ENCODE peak calls at places on chromosomes 2 and 18, in ten cellular contexts. K is tibial nerve; D is cardiac muscle cell; Z is OCI-LY7; S is effector memory CD4-positive, alpha-beta T cell; T is hepatocyte; B is CD8-positive, alpha-beta T cell; J is HCT116; L is tibial artery; N is neural progenitor cell. O is an unnamed sample.

GRCh38 chr2:108932736-108933135 is 56.3 kb downstream of the EDAR start:
- DNase-seq in D (no peak), S (no peak), B (no peak), K (no peak), T (no peak), Z (no peak), L (no peak), N (no peak), J (no peak), O (no peak)

GRCh38 chr2:12177052-12177994 is 430.9 kb downstream of the LPIN1 start:
- DNase-seq in L (no peak), B (no peak), T (peak; percentile 65), S (no peak), N (no peak), K (no peak), J (no peak), D (no peak), Z (peak; percentile 57), O (peak; percentile 67)

GRCh38 chr2:167126165-167126564 is 237.9 kb downstream of the XIRP2 start:
- DNase-seq in D (no peak), K (no peak), B (no peak), Z (no peak), T (no peak), J (no peak), S (no peak), L (no peak), N (no peak), O (no peak)

GRCh38 chr18:54119524-54120019 is 104.9 kb downstream of the MBD2 start:
- DNase-seq in Z (peak; percentile 60), N (peak; percentile 73), S (no peak), B (no peak), K (no peak), J (peak; percentile 55), L (no peak), D (peak; percentile 68), T (peak; percentile 76), O (no peak)

GRCh38 chr2:4192119-4192518 is 488.7 kb downstream of the DCDC2C start:
- DNase-seq in D (no peak), T (no peak), Z (no peak), J (no peak), K (no peak), N (no peak), L (no peak), B (no peak), S (no peak), O (no peak)

GRCh38 chr2:231124833-231125232 is at the start of gene HTR2B:
- DNase-seq in K (no peak), N (peak; percentile 24), T (no peak), S (no peak), B (no peak), L (no peak), D (peak; percentile 35), Z (no peak), J (no peak), O (no peak)

GRCh38 chr2:168426861-168427260 is 29.2 kb upstream of the CERS6 start:
- DNase-seq in D (no peak), T (no peak), N (no peak), Z (no peak), J (no peak), K (no peak), S (no peak), L (no peak), B (no peak), O (no peak)

GRCh38 chr18:75164479-75164878 is 44.5 kb downstream of the PTGR3 start:
- DNase-seq in S (no peak), D (no peak), N (no peak), K (no peak), B (no peak), T (no peak), J (no peak), Z (no peak), L (no peak), O (no peak)

GRCh38 chr2:231707625-231708049 is 688 bp upstream of the PTMA start:
- DNase-seq in B (peak; percentile 60), T (peak; percentile 70), K (peak; percentile 60), Z (no peak), J (peak; percentile 36), S (no peak), D (peak; percentile 50), L (no peak), N (peak; percentile 80), O (peak; percentile 80)

GRCh38 chr2:164756773-164757172 is 84.8 kb downstream of the COBLL1 start:
- DNase-seq in L (no peak), D (no peak), S (no peak), K (no peak), B (no peak), T (no peak), N (no peak), J (no peak), Z (peak; percentile 7), O (no peak)

GRCh38 chr2:176079285-176079830 is 4.4 kb downstream of the EVX2 start:
- DNase-seq in J (no peak), N (peak; percentile 62), K (no peak), D (no peak), S (no peak), Z (no peak), L (no peak), B (no peak), T (no peak), O (no peak)

GRCh38 chr2:181715033-181715630 is 34.8 kb upstream of the NEUROD1 start:
- DNase-seq in K (peak; percentile 47), B (peak; percentile 73), D (peak; percentile 89), T (peak; percentile 91), J (peak; percentile 85), Z (peak; percentile 78), L (no peak), N (peak; percentile 87), S (peak; percentile 10), O (peak; percentile 20)

GRCh38 chr2:28250006-28250405 is 142.7 kb upstream of the FOSL2 start:
- DNase-seq in D (no peak), T (peak; percentile 73), N (no peak), S (no peak), B (no peak), K (no peak), J (peak; percentile 8), L (no peak), Z (no peak), O (no peak)

GRCh38 chr2:128316777-128317185 is 1.9 kb downstream of the HS6ST1 start:
- DNase-seq in J (no peak), L (peak; percentile 59), Z (no peak), T (peak; percentile 9), N (no peak), B (peak; percentile 5), K (no peak), S (no peak), D (no peak), O (no peak)

GRCh38 chr2:144481109-144481508 is 38.8 kb downstream of the ZEB2 start:
- DNase-seq in N (no peak), S (no peak), Z (no peak), T (no peak), D (no peak), K (no peak), L (no peak), J (no peak), B (no peak), O (no peak)

GRCh38 chr2:190319557-190320498 is at the start of gene HIBCH:
- DNase-seq in L (peak; percentile 100), N (peak; percentile 98), S (peak; percentile 77), Z (peak; percentile 92), K (peak; percentile 96), T (peak; percentile 98), B (peak; percentile 83), D (peak; percentile 98), J (peak; percentile 99), O (peak; percentile 99)

GRCh38 chr18:49617846-49618245 is 56.0 kb downstream of the LIPG start:
- DNase-seq in B (no peak), L (no peak), Z (no peak), N (no peak), K (no peak), D (no peak), J (no peak), S (no peak), T (no peak), O (no peak)

GRCh38 chr2:230007931-230008707 is 60.6 kb downstream of the SLC16A14 start:
- DNase-seq in B (peak; percentile 84), L (peak; percentile 74), Z (peak; percentile 62), N (peak; percentile 70), S (peak; percentile 30), D (peak; percentile 83), T (peak; percentile 78), J (peak; percentile 46), K (peak; percentile 63), O (peak; percentile 58)

GRCh38 chr2:123993728-123994323 is 31.3 kb upstream of the CNTNAP5 start:
- DNase-seq in L (no peak), N (peak; percentile 73), B (no peak), S (no peak), D (peak; percentile 58), Z (peak; percentile 29), K (no peak), T (peak; percentile 58), J (no peak), O (no peak)

GRCh38 chr2:41621578-41621977 is 426.2 kb upstream of the PKDCC start:
- DNase-seq in J (no peak), B (no peak), T (no peak), L (no peak), N (no peak), D (no peak), Z (no peak), S (no peak), K (no peak), O (no peak)
- H3K4me1 ChIP-seq in J (no peaks in the 10 kb centered on the region), B (no peaks in the 10 kb centered on the region), T (no peaks in the 10 kb centered on the region), L (peaks cover 44% of the 10 kb centered on the region), N (no peaks in the 10 kb centered on the region), D (no peaks in the 10 kb centered on the region), Z (no peaks in the 10 kb centered on the region), S (no peaks in the 10 kb centered on the region), K (no peaks in the 10 kb centered on the region), O (no peaks in the 10 kb centered on the region)

GRCh38 chr18:45334188-45334587 is 281.1 kb upstream of the SLC14A2 start:
- DNase-seq in L (no peak), D (no peak), Z (no peak), J (no peak), K (no peak), N (no peak), B (no peak), S (no peak), T (no peak), O (no peak)
- H3K4me1 ChIP-seq in L (peaks cover 19% of the 10 kb centered on the region), D (no peaks in the 10 kb centered on the region), Z (no peaks in the 10 kb centered on the region), J (no peaks in the 10 kb centered on the region), K (no peaks in the 10 kb centered on the region), N (peaks cover 8% of the 10 kb centered on the region), B (no peaks in the 10 kb centered on the region), S (no peaks in the 10 kb centered on the region), T (no peaks in the 10 kb centered on the region), O (no peaks in the 10 kb centered on the region)

GRCh38 chr2:202723746-202724145 is 89.0 kb downstream of the FAM117B start:
- DNase-seq in J (no peak), K (no peak), S (no peak), N (no peak), B (no peak), L (no peak), T (no peak), D (no peak), Z (no peak), O (no peak)
- H3K4me1 ChIP-seq in J (peaks cover 8% of the 10 kb centered on the region), K (no peaks in the 10 kb centered on the region), S (peaks cover 3% of the 10 kb centered on the region), N (no peaks in the 10 kb centered on the region), B (peaks cover 23% of the 10 kb centered on the region), L (no peaks in the 10 kb centered on the region), T (peaks cover 1% of the 10 kb centered on the region), D (no peaks in the 10 kb centered on the region), Z (no peaks in the 10 kb centered on the region), O (no peaks in the 10 kb centered on the region)

DNA sequence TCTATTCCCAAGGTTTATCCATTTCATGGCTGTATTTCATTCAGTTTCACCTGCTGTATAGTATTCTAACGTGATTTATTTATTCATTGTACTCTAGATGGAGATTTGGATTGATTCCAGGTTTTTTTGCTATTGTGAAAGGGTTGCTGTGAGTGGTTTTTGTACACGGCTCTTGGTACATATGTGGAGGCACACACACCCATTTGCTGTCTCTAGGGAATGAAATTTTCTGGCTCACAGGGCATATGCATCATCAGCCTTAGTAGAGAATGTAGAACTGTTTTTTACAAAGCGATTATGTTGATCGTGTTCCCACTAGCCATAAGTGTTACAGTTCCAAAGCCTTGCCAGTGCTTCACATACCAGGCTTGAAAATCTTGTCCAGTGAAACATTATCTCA is 5.1 kb downstream of the SPTBN1 start:
- DNase-seq in L (no peak), N (no peak), T (no peak), K (no peak), J (no peak), Z (no peak), D (no peak), S (no peak), B (no peak), O (no peak)
- H3K4me1 ChIP-seq in L (peaks cover 67% of the 10 kb centered on the region), N (peaks cover 6% of the 10 kb centered on the region), T (no peaks in the 10 kb centered on the region), K (peaks cover 9% of the 10 kb centered on the region), J (peaks cover 15% of the 10 kb centered on the region), Z (peaks cover 9% of the 10 kb centered on the region), D (peaks cover 28% of the 10 kb centered on the region), S (peaks cover 8% of the 10 kb centered on the region), B (peaks cover 11% of the 10 kb centered on the region), O (no peaks in the 10 kb centered on the region)

O was measured in uterus.